ENCODE peak calls at places on chromosomes 1 and 21, in seven cellular contexts. One of them, this sample, is unnamed.
A peak's percentile ranks its signal among the peaks of the same experiment; 100 is the strongest.

GRCh38 chr1:46575300-46575699 is 23.9 kb upstream of the KNCN start:
- DNase-seq in fibroblast of lung: no peak
- DNase-seq in activated CD8-positive, alpha-beta memory T cell treated with anti-CD3 and anti-CD28 coated beads, Interleukin-2, amount 50 U/mL, for 48 hours: no peak
- DNase-seq in type B pancreatic cell: no peak
- DNase-seq in cortex of kidney: no peak
- DNase-seq in stimulated activated CD8-positive, alpha-beta memory T cell treated with anti-CD3 and anti-CD28 coated beads, Interleukin-4, amount 100 ng/mL, for 24 hours: no peak
- DNase-seq in ecto neural progenitor cell: no peak
- DNase-seq in this sample: no peak

GRCh38 chr1:207991331-207991914 is 80.5 kb upstream of the CD34 start:
- DNase-seq in type B pancreatic cell: peak; percentile 49
- DNase-seq in ecto neural progenitor cell: peak; percentile 5
- DNase-seq in activated CD8-positive, alpha-beta memory T cell treated with anti-CD3 and anti-CD28 coated beads, Interleukin-2, amount 50 U/mL, for 48 hours: no peak
- DNase-seq in fibroblast of lung: no peak
- DNase-seq in stimulated activated CD8-positive, alpha-beta memory T cell treated with anti-CD3 and anti-CD28 coated beads, Interleukin-4, amount 100 ng/mL, for 24 hours: no peak
- DNase-seq in cortex of kidney: no peak
- DNase-seq in this sample: no peak

GRCh38 chr1:84000954-84001495 is 2.1 kb upstream of the TTLL7 start:
- DNase-seq in stimulated activated CD8-positive, alpha-beta memory T cell treated with anti-CD3 and anti-CD28 coated beads, Interleukin-4, amount 100 ng/mL, for 24 hours: no peak
- DNase-seq in fibroblast of lung: no peak
- DNase-seq in cortex of kidney: no peak
- DNase-seq in activated CD8-positive, alpha-beta memory T cell treated with anti-CD3 and anti-CD28 coated beads, Interleukin-2, amount 50 U/mL, for 48 hours: no peak
- DNase-seq in type B pancreatic cell: no peak
- DNase-seq in ecto neural progenitor cell: no peak
- DNase-seq in this sample: no peak

GRCh38 chr1:14421977-14422609 is 176.4 kb upstream of the KAZN start:
- DNase-seq in fibroblast of lung: no peak
- DNase-seq in cortex of kidney: no peak
- DNase-seq in stimulated activated CD8-positive, alpha-beta memory T cell treated with anti-CD3 and anti-CD28 coated beads, Interleukin-4, amount 100 ng/mL, for 24 hours: no peak
- DNase-seq in ecto neural progenitor cell: no peak
- DNase-seq in type B pancreatic cell: no peak
- DNase-seq in activated CD8-positive, alpha-beta memory T cell treated with anti-CD3 and anti-CD28 coated beads, Interleukin-2, amount 50 U/mL, for 48 hours: no peak
- DNase-seq in this sample: no peak

GRCh38 chr21:26846036-26846931 is 1.1 kb upstream of the ADAMTS1 start:
- DNase-seq in stimulated activated CD8-positive, alpha-beta memory T cell treated with anti-CD3 and anti-CD28 coated beads, Interleukin-4, amount 100 ng/mL, for 24 hours: no peak
- DNase-seq in fibroblast of lung: peak; percentile 65
- DNase-seq in ecto neural progenitor cell: peak; percentile 84
- DNase-seq in activated CD8-positive, alpha-beta memory T cell treated with anti-CD3 and anti-CD28 coated beads, Interleukin-2, amount 50 U/mL, for 48 hours: peak; percentile 61
- DNase-seq in cortex of kidney: peak; percentile 22
- DNase-seq in type B pancreatic cell: peak; percentile 80
- DNase-seq in this sample: peak; percentile 92

GRCh38 chr1:109989656-109990653 is 5.4 kb downstream of the AHCYL1 start:
- DNase-seq in type B pancreatic cell: no peak
- DNase-seq in activated CD8-positive, alpha-beta memory T cell treated with anti-CD3 and anti-CD28 coated beads, Interleukin-2, amount 50 U/mL, for 48 hours: no peak
- DNase-seq in stimulated activated CD8-positive, alpha-beta memory T cell treated with anti-CD3 and anti-CD28 coated beads, Interleukin-4, amount 100 ng/mL, for 24 hours: no peak
- DNase-seq in fibroblast of lung: peak; percentile 54
- DNase-seq in cortex of kidney: no peak
- DNase-seq in ecto neural progenitor cell: no peak
- DNase-seq in this sample: no peak

GRCh38 chr1:220681220-220681847 is 8.8 kb upstream of the C1orf115 start:
- DNase-seq in activated CD8-positive, alpha-beta memory T cell treated with anti-CD3 and anti-CD28 coated beads, Interleukin-2, amount 50 U/mL, for 48 hours: no peak
- DNase-seq in type B pancreatic cell: no peak
- DNase-seq in cortex of kidney: no peak
- DNase-seq in fibroblast of lung: no peak
- DNase-seq in stimulated activated CD8-positive, alpha-beta memory T cell treated with anti-CD3 and anti-CD28 coated beads, Interleukin-4, amount 100 ng/mL, for 24 hours: no peak
- DNase-seq in ecto neural progenitor cell: no peak
- DNase-seq in this sample: no peak

GRCh38 chr1:28813931-28814465 is 2.0 kb downstream of the OPRD1 start:
- DNase-seq in stimulated activated CD8-positive, alpha-beta memory T cell treated with anti-CD3 and anti-CD28 coated beads, Interleukin-4, amount 100 ng/mL, for 24 hours: no peak
- DNase-seq in type B pancreatic cell: no peak
- DNase-seq in ecto neural progenitor cell: no peak
- DNase-seq in fibroblast of lung: no peak
- DNase-seq in activated CD8-positive, alpha-beta memory T cell treated with anti-CD3 and anti-CD28 coated beads, Interleukin-2, amount 50 U/mL, for 48 hours: no peak
- DNase-seq in cortex of kidney: no peak
- DNase-seq in this sample: no peak

GRCh38 chr1:5740865-5741860 is 251.1 kb downstream of the NPHP4 start:
- DNase-seq in activated CD8-positive, alpha-beta memory T cell treated with anti-CD3 and anti-CD28 coated beads, Interleukin-2, amount 50 U/mL, for 48 hours: no peak
- DNase-seq in type B pancreatic cell: no peak
- DNase-seq in ecto neural progenitor cell: no peak
- DNase-seq in stimulated activated CD8-positive, alpha-beta memory T cell treated with anti-CD3 and anti-CD28 coated beads, Interleukin-4, amount 100 ng/mL, for 24 hours: no peak
- DNase-seq in cortex of kidney: no peak
- DNase-seq in fibroblast of lung: no peak
- DNase-seq in this sample: no peak

GRCh38 chr1:226870026-226870322 is 442 bp upstream of the PSEN2 start:
- DNase-seq in stimulated activated CD8-positive, alpha-beta memory T cell treated with anti-CD3 and anti-CD28 coated beads, Interleukin-4, amount 100 ng/mL, for 24 hours: no peak
- DNase-seq in activated CD8-positive, alpha-beta memory T cell treated with anti-CD3 and anti-CD28 coated beads, Interleukin-2, amount 50 U/mL, for 48 hours: no peak
- DNase-seq in ecto neural progenitor cell: no peak
- DNase-seq in cortex of kidney: no peak
- DNase-seq in fibroblast of lung: no peak
- DNase-seq in type B pancreatic cell: no peak
- DNase-seq in this sample: no peak

GRCh38 chr1:202233824-202234223 is 40.2 kb downstream of the LGR6 start:
- DNase-seq in type B pancreatic cell: no peak
- DNase-seq in fibroblast of lung: no peak
- DNase-seq in ecto neural progenitor cell: no peak
- DNase-seq in activated CD8-positive, alpha-beta memory T cell treated with anti-CD3 and anti-CD28 coated beads, Interleukin-2, amount 50 U/mL, for 48 hours: no peak
- DNase-seq in cortex of kidney: no peak
- DNase-seq in stimulated activated CD8-positive, alpha-beta memory T cell treated with anti-CD3 and anti-CD28 coated beads, Interleukin-4, amount 100 ng/mL, for 24 hours: no peak
- DNase-seq in this sample: no peak

GRCh38 chr1:92029241-92029922 is 403 bp upstream of the EPHX4 start:
- DNase-seq in cortex of kidney: no peak
- DNase-seq in stimulated activated CD8-positive, alpha-beta memory T cell treated with anti-CD3 and anti-CD28 coated beads, Interleukin-4, amount 100 ng/mL, for 24 hours: no peak
- DNase-seq in activated CD8-positive, alpha-beta memory T cell treated with anti-CD3 and anti-CD28 coated beads, Interleukin-2, amount 50 U/mL, for 48 hours: no peak
- DNase-seq in type B pancreatic cell: no peak
- DNase-seq in ecto neural progenitor cell: no peak
- DNase-seq in fibroblast of lung: no peak
- DNase-seq in this sample: no peak

GRCh38 chr1:28718166-28718565 is 18.6 kb upstream of the YTHDF2 start:
- DNase-seq in type B pancreatic cell: no peak
- DNase-seq in activated CD8-positive, alpha-beta memory T cell treated with anti-CD3 and anti-CD28 coated beads, Interleukin-2, amount 50 U/mL, for 48 hours: no peak
- DNase-seq in fibroblast of lung: no peak
- DNase-seq in stimulated activated CD8-positive, alpha-beta memory T cell treated with anti-CD3 and anti-CD28 coated beads, Interleukin-4, amount 100 ng/mL, for 24 hours: no peak
- DNase-seq in cortex of kidney: no peak
- DNase-seq in ecto neural progenitor cell: no peak
- DNase-seq in this sample: no peak

GRCh38 chr1:17053071-17053684 is 654 bp downstream of the SDHB start:
- DNase-seq in fibroblast of lung: no peak
- DNase-seq in ecto neural progenitor cell: no peak
- DNase-seq in cortex of kidney: no peak
- DNase-seq in activated CD8-positive, alpha-beta memory T cell treated with anti-CD3 and anti-CD28 coated beads, Interleukin-2, amount 50 U/mL, for 48 hours: no peak
- DNase-seq in stimulated activated CD8-positive, alpha-beta memory T cell treated with anti-CD3 and anti-CD28 coated beads, Interleukin-4, amount 100 ng/mL, for 24 hours: no peak
- DNase-seq in type B pancreatic cell: no peak
- DNase-seq in this sample: no peak

GRCh38 chr1:89547563-89548485 is 23.2 kb downstream of the LRRC8B start:
- DNase-seq in cortex of kidney: no peak
- DNase-seq in type B pancreatic cell: no peak
- DNase-seq in stimulated activated CD8-positive, alpha-beta memory T cell treated with anti-CD3 and anti-CD28 coated beads, Interleukin-4, amount 100 ng/mL, for 24 hours: no peak
- DNase-seq in ecto neural progenitor cell: no peak
- DNase-seq in activated CD8-positive, alpha-beta memory T cell treated with anti-CD3 and anti-CD28 coated beads, Interleukin-2, amount 50 U/mL, for 48 hours: no peak
- DNase-seq in fibroblast of lung: peak; percentile 80
- DNase-seq in this sample: peak; percentile 42

GRCh38 chr1:3772715-3773571 is at the start of gene SMIM1:
- DNase-seq in ecto neural progenitor cell: peak; percentile 61
- DNase-seq in type B pancreatic cell: no peak
- DNase-seq in activated CD8-positive, alpha-beta memory T cell treated with anti-CD3 and anti-CD28 coated beads, Interleukin-2, amount 50 U/mL, for 48 hours: no peak
- DNase-seq in fibroblast of lung: no peak
- DNase-seq in cortex of kidney: no peak
- DNase-seq in stimulated activated CD8-positive, alpha-beta memory T cell treated with anti-CD3 and anti-CD28 coated beads, Interleukin-4, amount 100 ng/mL, for 24 hours: no peak
- DNase-seq in this sample: no peak

GRCh38 chr1:60118119-60118518 is 44.5 kb upstream of the C1orf87 start:
- DNase-seq in stimulated activated CD8-positive, alpha-beta memory T cell treated with anti-CD3 and anti-CD28 coated beads, Interleukin-4, amount 100 ng/mL, for 24 hours: no peak
- DNase-seq in cortex of kidney: no peak
- DNase-seq in fibroblast of lung: no peak
- DNase-seq in activated CD8-positive, alpha-beta memory T cell treated with anti-CD3 and anti-CD28 coated beads, Interleukin-2, amount 50 U/mL, for 48 hours: no peak
- DNase-seq in ecto neural progenitor cell: no peak
- DNase-seq in type B pancreatic cell: no peak
- DNase-seq in this sample: no peak

This sample was measured in MG63.